ENCODE peak calls at places on chromosomes 4 and X, in four cellular contexts. D is HCT116, B is SK-N-SH, T is HepG2. X is an unnamed sample.

GRCh38 chr4:160143574-160143973 is 1040.7 kb downstream of the RAPGEF2 start:
- DNase-seq in D (no peak), B (no peak), T (no peak), X (no peak)

GRCh38 chr4:19722404-19722803 is 529.3 kb upstream of the SLIT2 start:
- DNase-seq in D (no peak), B (no peak), T (no peak), X (no peak)

GRCh38 chrX:46588263-46588662 is 14.7 kb downstream of the CHST7 start:
- DNase-seq in D (no peak), B (no peak), T (no peak), X (no peak)

GRCh38 chrX:8743126-8743732 is 11.3 kb upstream of the ANOS1 start:
- DNase-seq in D (no peak), B (peak; percentile 41), T (peak; percentile 17), X (no peak)

GRCh38 chrX:74924449-74925209 is 623 bp downstream of the NEXMIF start:
- DNase-seq in D (no peak), B (peak; percentile 65), T (no peak), X (no peak)

GRCh38 chr4:180947421-180947820 is 1295.8 kb upstream of the TENM3 start:
- DNase-seq in D (peak; percentile 16), B (peak; percentile 42), T (no peak), X (no peak)

GRCh38 chr4:6105311-6105911 is 87.2 kb upstream of the C4orf50 start:
- DNase-seq in D (no peak), B (no peak), T (no peak), X (no peak)

GRCh38 chrX:122184791-122185190 is 999.3 kb upstream of the GRIA3 start:
- DNase-seq in D (no peak), B (no peak), T (no peak), X (no peak)

GRCh38 chr4:41044165-41044564 is 170.2 kb downstream of the APBB2 start:
- DNase-seq in D (peak; percentile 16), B (no peak), T (no peak), X (no peak)

GRCh38 chr4:165151734-165152133 is 39.1 kb upstream of the TMEM192 start:
- DNase-seq in D (no peak), B (no peak), T (no peak), X (no peak)

GRCh38 chr4:77194366-77194765 is 37.4 kb downstream of the CCNG2 start:
- DNase-seq in D (no peak), B (no peak), T (no peak), X (no peak)

GRCh38 chrX:96182366-96182765 is 502.3 kb upstream of the DIAPH2 start:
- DNase-seq in D (no peak), B (peak; percentile 0), T (peak; percentile 2), X (no peak)

GRCh38 chr4:127103723-127104122 is 529.0 kb upstream of the INTU start:
- DNase-seq in D (no peak), B (no peak), T (no peak), X (no peak)
- TF ChIP-seq POLR2AphosphoS5 in D (no peak), B (no peak), T (no peak), X (no peak)

GRCh38 chr4:24764305-24764704 is 31.1 kb upstream of the SOD3 start:
- DNase-seq in D (no peak), B (no peak), T (no peak), X (no peak)
- TF ChIP-seq SIN3A in D (no peak), B (no peak), T (no peak), X (no peak)

GRCh38 chr4:79743014-79743413 is 330.0 kb downstream of the ANTXR2 start:
- DNase-seq in D (no peak), B (no peak), T (no peak), X (no peak)
- TF ChIP-seq POLR2AphosphoS5 in D (no peak), B (no peak), T (no peak), X (no peak)

GRCh38 chr4:145302725-145303124 is 122.3 kb upstream of the OTUD4 start:
- DNase-seq in D (no peak), B (no peak), T (no peak), X (no peak)

GRCh38 chr4:145301386-145302080 is 121.1 kb upstream of the OTUD4 start:
- DNase-seq in D (no peak), B (no peak), T (no peak), X (no peak)

GRCh38 chr4:145298885-145299284 is 118.5 kb upstream of the OTUD4 start:
- DNase-seq in D (no peak), B (no peak), T (no peak), X (no peak)

GRCh38 chr4:145297556-145297955 is 117.2 kb upstream of the OTUD4 start:
- DNase-seq in D (no peak), B (no peak), T (no peak), X (no peak)

DNA sequence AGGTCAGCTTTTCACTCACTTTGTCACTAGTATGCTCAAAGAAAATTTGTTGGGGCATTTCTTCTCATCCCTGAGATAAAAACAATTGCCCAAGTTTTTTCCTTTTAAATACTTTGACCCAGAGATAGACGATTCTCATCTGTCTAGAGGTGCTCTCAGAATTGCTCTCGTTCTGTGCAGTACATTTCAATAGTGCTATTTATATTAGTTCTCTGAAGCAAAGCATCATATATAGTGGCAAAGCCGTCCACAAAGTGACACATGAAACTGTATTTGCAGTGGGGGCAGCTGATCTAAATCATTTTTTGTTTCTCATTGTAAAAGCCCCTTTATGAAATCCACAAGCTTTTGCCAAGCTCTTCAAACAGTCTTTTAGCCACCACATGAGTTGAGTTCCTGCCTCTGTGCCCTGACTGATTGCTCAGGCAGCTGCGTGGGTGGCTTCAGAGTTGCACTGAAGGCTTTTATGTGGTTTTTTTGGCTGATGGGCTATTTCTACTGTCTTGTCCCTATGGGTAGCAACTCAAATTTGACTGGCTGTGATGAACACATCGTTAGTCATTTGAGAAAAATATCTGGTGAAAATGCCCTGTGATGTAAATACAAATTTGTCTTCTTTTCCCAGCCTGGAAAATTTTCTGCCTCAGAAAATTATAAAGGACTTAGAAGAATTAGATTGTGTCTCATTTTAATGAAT is 119.1 kb upstream of the OTUD4 start:
- DNase-seq in D (peak; percentile 56), B (no peak), T (peak; percentile 5), X (no peak)
- TF ChIP-seq SIN3A in D (no peak), B (no peak), T (no peak), X (no peak)

GRCh38 chr4:113781439-113782040 is 20.0 kb upstream of the CAMK2D start:
- DNase-seq in D (no peak), B (peak; percentile 33), T (no peak), X (no peak)

GRCh38 chr4:113788888-113789287 is 27.4 kb upstream of the CAMK2D start:
- DNase-seq in D (no peak), B (no peak), T (no peak), X (no peak)

GRCh38 chr4:113790478-113790877 is 28.9 kb upstream of the CAMK2D start:
- DNase-seq in D (no peak), B (no peak), T (no peak), X (no peak)

GRCh38 chr4:113783289-113783688 is 21.8 kb upstream of the CAMK2D start:
- DNase-seq in D (no peak), B (no peak), T (no peak), X (no peak)

DNA sequence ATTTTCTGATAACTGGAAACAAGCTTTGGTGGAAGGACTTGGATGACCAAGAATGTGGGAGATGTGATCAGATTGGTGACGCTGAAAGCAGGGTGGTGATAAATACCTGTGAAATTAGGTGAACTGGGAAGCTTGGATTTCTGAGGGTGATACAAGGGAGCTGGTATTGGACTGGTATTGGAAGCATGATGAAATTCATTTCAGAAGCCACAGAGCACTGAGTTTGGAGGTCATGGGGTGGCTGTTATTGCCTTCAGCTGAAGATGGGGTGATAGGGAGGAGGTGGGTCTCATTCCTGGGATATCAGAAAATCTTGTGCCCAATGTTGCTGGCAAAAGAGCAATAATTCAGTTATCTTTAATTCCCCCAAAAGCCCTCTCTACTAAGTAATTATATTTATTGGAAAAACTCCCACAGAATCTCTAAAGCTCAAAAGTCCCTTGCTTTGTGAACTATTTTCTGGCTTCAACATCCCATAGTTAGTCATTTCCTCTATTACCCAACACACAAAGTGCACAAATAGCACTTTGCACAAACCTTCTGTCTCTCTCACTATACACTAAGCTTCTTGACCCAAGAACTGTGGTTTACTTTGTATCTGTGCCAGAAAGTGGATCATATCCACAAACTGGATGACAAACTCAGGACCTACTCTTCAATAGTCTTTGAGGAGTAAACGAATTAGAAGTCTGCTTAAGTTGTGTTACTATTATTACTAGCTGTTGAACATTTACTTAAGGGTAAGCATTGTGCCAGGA is 23.1 kb upstream of the CAMK2D start:
- DNase-seq in D (peak; percentile 6), B (no peak), T (peak; percentile 83), X (peak; percentile 12)
- TF ChIP-seq POLR2AphosphoS5 in D (no peak), B (peak; percentile 52), T (no peak), X (no peak)

DNA sequence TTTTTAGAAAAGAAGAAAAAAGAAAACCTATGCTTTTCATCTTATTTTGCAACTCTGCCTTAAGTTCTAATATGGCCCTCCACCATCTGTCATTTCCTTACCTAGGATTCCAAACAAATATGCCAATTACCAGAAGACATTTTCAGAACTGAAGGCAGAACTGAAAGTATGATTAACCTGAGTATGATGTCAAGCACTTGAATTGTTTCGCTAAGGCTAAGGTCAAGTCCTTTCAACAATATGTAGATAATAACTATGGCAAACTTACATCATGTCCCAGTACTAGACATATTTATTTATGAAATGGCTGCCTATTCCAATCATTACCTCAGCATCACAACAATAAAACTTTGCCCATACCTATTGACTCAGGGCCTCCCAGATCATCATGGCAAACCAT is 91.0 kb downstream of the OR13H1 start:
- DNase-seq in D (no peak), B (no peak), T (no peak), X (no peak)
- TF ChIP-seq SIN3A in D (no peak), B (no peak), T (no peak), X (no peak)

GRCh38 chr4:186651624-186652023 is 72.0 kb downstream of the FAT1 start:
- DNase-seq in D (no peak), B (no peak), T (no peak), X (no peak)
- TF ChIP-seq POLR2AphosphoS5 in D (no peak), B (no peak), T (no peak), X (no peak)

GRCh38 chr4:24550773-24551172 is 33.6 kb downstream of the DHX15 start:
- DNase-seq in D (no peak), B (no peak), T (no peak), X (no peak)
- TF ChIP-seq SIN3A in D (no peak), B (no peak), T (no peak), X (no peak)